ENCODE peak calls at places on chromosomes 3 and 15, in seven cellular contexts. Z is AML-193, M is AG04450, N is iPS DF 19.7, Q is NCI-H2171 treated with DMSO at 0.1 percent for 48 hours, D is left lung, T is neural crest cell. X is an unnamed sample.
A peak's percentile ranks its signal among the peaks of the same experiment; 100 is the strongest.

GRCh38 chr3:129439381-129439816 is 349 bp downstream of the MBD4 start:
- DNase-seq in Z (peak; percentile 70), M (no peak), N (no peak), Q (peak; percentile 59), D (peak; percentile 81), T (no peak), X (no peak)

GRCh38 chr3:7543294-7543693 is 682.4 kb downstream of the GRM7 start:
- DNase-seq in Z (no peak), M (no peak), N (no peak), Q (no peak), D (peak; percentile 32), T (no peak), X (no peak)

GRCh38 chr15:90047956-90048575 is 46.9 kb downstream of the ZNF710 start:
- DNase-seq in Z (no peak), M (no peak), N (no peak), Q (no peak), D (no peak), T (no peak), X (no peak)

GRCh38 chr15:90819390-90819789 is 49.0 kb upstream of the FURIN start:
- DNase-seq in Z (no peak), M (no peak), N (no peak), Q (no peak), D (no peak), T (no peak), X (no peak)

GRCh38 chr15:52362497-52362896 is 66.9 kb upstream of the MYO5C start:
- DNase-seq in Z (no peak), M (no peak), N (no peak), Q (peak; percentile 30), D (no peak), T (no peak), X (no peak)

GRCh38 chr15:38699633-38700230 is 135.1 kb upstream of the RASGRP1 start:
- DNase-seq in Z (peak; percentile 13), M (no peak), N (no peak), Q (peak; percentile 54), D (no peak), T (peak; percentile 60), X (peak; percentile 57)

GRCh38 chr15:85672338-85673097 is 122.2 kb downstream of the KLHL25 start:
- DNase-seq in Z (no peak), M (no peak), N (no peak), Q (no peak), D (no peak), T (no peak), X (no peak)

GRCh38 chr3:111794701-111795100 is 64.4 kb upstream of the PHLDB2 start:
- DNase-seq in Z (no peak), M (no peak), N (no peak), Q (no peak), D (no peak), T (no peak), X (no peak)

GRCh38 chr15:76905013-76905839 is at the start of gene SCAPER:
- DNase-seq in Z (peak; percentile 73), M (peak; percentile 57), N (peak; percentile 73), Q (peak; percentile 89), D (peak; percentile 100), T (peak; percentile 84), X (peak; percentile 91)

GRCh38 chr3:197417451-197417850 is 119.0 kb upstream of the DLG1 start:
- DNase-seq in Z (no peak), M (no peak), N (no peak), Q (no peak), D (no peak), T (no peak), X (no peak)

GRCh38 chr3:4940985-4941384 is 38.3 kb upstream of the BHLHE40 start:
- DNase-seq in Z (no peak), M (no peak), N (no peak), Q (no peak), D (no peak), T (no peak), X (no peak)

GRCh38 chr15:79296583-79296982 is 14.1 kb downstream of the ANKRD34C start:
- DNase-seq in Z (no peak), M (no peak), N (no peak), Q (peak; percentile 19), D (no peak), T (no peak), X (no peak)

GRCh38 chr3:4138150-4138783 is 164.9 kb upstream of the SETMAR start:
- DNase-seq in Z (no peak), M (no peak), N (no peak), Q (no peak), D (no peak), T (no peak), X (no peak)

GRCh38 chr15:40340038-40340739 is 550 bp downstream of the CCDC9B start:
- DNase-seq in Z (peak; percentile 41), M (no peak), N (no peak), Q (peak; percentile 77), D (no peak), T (no peak), X (no peak)

GRCh38 chr15:20294651-20295237 is 246.9 kb downstream of the GOLGA6L6 start:
- DNase-seq in Z (no peak), M (no peak), N (no peak), Q (no peak), D (peak; percentile 91), T (no peak), X (no peak)

GRCh38 chr15:47685141-47685870 is 32.0 kb upstream of the SEMA6D start:
- DNase-seq in Z (no peak), M (no peak), N (no peak), Q (no peak), D (no peak), T (no peak), X (no peak)

GRCh38 chr3:184643442-184643841 is 68.4 kb downstream of the MAGEF1 start:
- DNase-seq in Z (no peak), M (no peak), N (no peak), Q (no peak), D (no peak), T (no peak), X (no peak)

GRCh38 chr15:62390793-62391543 is 225.9 kb upstream of the C2CD4B start:
- DNase-seq in Z (peak; percentile 24), M (no peak), N (no peak), Q (peak; percentile 60), D (peak; percentile 84), T (peak; percentile 52), X (peak; percentile 39)

GRCh38 chr3:46193436-46193835 is 14.7 kb downstream of the CCR1 start:
- DNase-seq in Z (peak; percentile 95), M (no peak), N (no peak), Q (no peak), D (no peak), T (no peak), X (no peak)

GRCh38 chr3:151477596-151478375 is 16.9 kb upstream of the IGSF10 start:
- DNase-seq in Z (no peak), M (no peak), N (no peak), Q (no peak), D (no peak), T (no peak), X (no peak)

GRCh38 chr15:90564109-90564508 is 34.4 kb downstream of the CRTC3 start:
- DNase-seq in Z (peak; percentile 70), M (no peak), N (no peak), Q (no peak), D (no peak), T (no peak), X (no peak)

GRCh38 chr15:86016750-86017149 is 62.9 kb upstream of the AGBL1 start:
- DNase-seq in Z (no peak), M (no peak), N (no peak), Q (no peak), D (no peak), T (no peak), X (no peak)

X was measured in NT2/D1.